ENCODE peak calls at places on chromosomes 3 and 15, in nine cellular contexts. One of them, this sample, is unnamed.

GRCh38 chr3:118544458-118544857 is 490.2 kb downstream of the IGSF11 start:
- DNase-seq in GM23338: peak; percentile 9
- DNase-seq in PC-3: peak; percentile 48
- DNase-seq in Karpas-422: no peak
- DNase-seq in hepatocyte: peak; percentile 15
- DNase-seq in PC-9: peak; percentile 47
- DNase-seq in GM23248: no peak
- DNase-seq in OCI-LY7: no peak
- DNase-seq in HCT116: peak; percentile 38
- DNase-seq in this sample: no peak

GRCh38 chr3:86774082-86774691 is 216.8 kb downstream of the VGLL3 start:
- DNase-seq in GM23338: peak; percentile 52
- DNase-seq in PC-3: peak; percentile 74
- DNase-seq in Karpas-422: peak; percentile 65
- DNase-seq in hepatocyte: peak; percentile 52
- DNase-seq in PC-9: no peak
- DNase-seq in GM23248: peak; percentile 70
- DNase-seq in OCI-LY7: peak; percentile 36
- DNase-seq in HCT116: no peak
- DNase-seq in this sample: no peak

GRCh38 chr3:45365060-45365459 is 23.3 kb upstream of the LARS2 start:
- DNase-seq in GM23338: no peak
- DNase-seq in PC-3: no peak
- DNase-seq in Karpas-422: no peak
- DNase-seq in hepatocyte: no peak
- DNase-seq in PC-9: no peak
- DNase-seq in GM23248: peak; percentile 55
- DNase-seq in OCI-LY7: no peak
- DNase-seq in HCT116: no peak
- DNase-seq in this sample: no peak

GRCh38 chr3:122890077-122890484 is 95.2 kb downstream of the SLC49A4 start:
- DNase-seq in GM23338: peak; percentile 90
- DNase-seq in PC-3: peak; percentile 39
- DNase-seq in Karpas-422: peak; percentile 47
- DNase-seq in hepatocyte: peak; percentile 62
- DNase-seq in PC-9: peak; percentile 66
- DNase-seq in GM23248: peak; percentile 71
- DNase-seq in OCI-LY7: peak; percentile 13
- DNase-seq in HCT116: no peak
- DNase-seq in this sample: no peak

GRCh38 chr3:37308247-37308646 is 133.9 kb upstream of the LRRFIP2 start:
- DNase-seq in GM23338: peak; percentile 53
- DNase-seq in PC-3: peak; percentile 66
- DNase-seq in Karpas-422: peak; percentile 72
- DNase-seq in hepatocyte: peak; percentile 26
- DNase-seq in PC-9: no peak
- DNase-seq in GM23248: peak; percentile 47
- DNase-seq in OCI-LY7: peak; percentile 25
- DNase-seq in HCT116: peak; percentile 7
- DNase-seq in this sample: peak; percentile 32

GRCh38 chr3:190323241-190323617 is 983 bp upstream of the CLDN1 start:
- DNase-seq in GM23338: peak; percentile 15
- DNase-seq in PC-3: no peak
- DNase-seq in Karpas-422: no peak
- DNase-seq in hepatocyte: no peak
- DNase-seq in PC-9: peak; percentile 19
- DNase-seq in GM23248: no peak
- DNase-seq in OCI-LY7: no peak
- DNase-seq in HCT116: no peak
- DNase-seq in this sample: no peak

GRCh38 chr3:168036654-168037419 is 58.9 kb downstream of the GOLIM4 start:
- DNase-seq in GM23338: no peak
- DNase-seq in PC-3: no peak
- DNase-seq in Karpas-422: no peak
- DNase-seq in hepatocyte: no peak
- DNase-seq in PC-9: no peak
- DNase-seq in GM23248: no peak
- DNase-seq in OCI-LY7: no peak
- DNase-seq in HCT116: no peak
- DNase-seq in this sample: no peak

GRCh38 chr3:20478407-20478806 is 292.4 kb upstream of the SGO1 start:
- DNase-seq in GM23338: no peak
- DNase-seq in PC-3: no peak
- DNase-seq in Karpas-422: no peak
- DNase-seq in hepatocyte: no peak
- DNase-seq in PC-9: no peak
- DNase-seq in GM23248: no peak
- DNase-seq in OCI-LY7: no peak
- DNase-seq in HCT116: no peak
- DNase-seq in this sample: no peak

GRCh38 chr15:68317281-68318007 is 39.9 kb downstream of the FEM1B start:
- DNase-seq in GM23338: no peak
- DNase-seq in PC-3: no peak
- DNase-seq in Karpas-422: no peak
- DNase-seq in hepatocyte: no peak
- DNase-seq in PC-9: no peak
- DNase-seq in GM23248: no peak
- DNase-seq in OCI-LY7: no peak
- DNase-seq in HCT116: no peak
- DNase-seq in this sample: no peak

GRCh38 chr3:13420051-13420816 is at the start of gene NUP210:
- DNase-seq in GM23338: peak; percentile 86
- DNase-seq in PC-3: peak; percentile 63
- DNase-seq in Karpas-422: peak; percentile 93
- DNase-seq in hepatocyte: peak; percentile 78
- DNase-seq in PC-9: peak; percentile 61
- DNase-seq in GM23248: no peak
- DNase-seq in OCI-LY7: peak; percentile 88
- DNase-seq in HCT116: no peak
- DNase-seq in this sample: peak; percentile 95

DNA sequence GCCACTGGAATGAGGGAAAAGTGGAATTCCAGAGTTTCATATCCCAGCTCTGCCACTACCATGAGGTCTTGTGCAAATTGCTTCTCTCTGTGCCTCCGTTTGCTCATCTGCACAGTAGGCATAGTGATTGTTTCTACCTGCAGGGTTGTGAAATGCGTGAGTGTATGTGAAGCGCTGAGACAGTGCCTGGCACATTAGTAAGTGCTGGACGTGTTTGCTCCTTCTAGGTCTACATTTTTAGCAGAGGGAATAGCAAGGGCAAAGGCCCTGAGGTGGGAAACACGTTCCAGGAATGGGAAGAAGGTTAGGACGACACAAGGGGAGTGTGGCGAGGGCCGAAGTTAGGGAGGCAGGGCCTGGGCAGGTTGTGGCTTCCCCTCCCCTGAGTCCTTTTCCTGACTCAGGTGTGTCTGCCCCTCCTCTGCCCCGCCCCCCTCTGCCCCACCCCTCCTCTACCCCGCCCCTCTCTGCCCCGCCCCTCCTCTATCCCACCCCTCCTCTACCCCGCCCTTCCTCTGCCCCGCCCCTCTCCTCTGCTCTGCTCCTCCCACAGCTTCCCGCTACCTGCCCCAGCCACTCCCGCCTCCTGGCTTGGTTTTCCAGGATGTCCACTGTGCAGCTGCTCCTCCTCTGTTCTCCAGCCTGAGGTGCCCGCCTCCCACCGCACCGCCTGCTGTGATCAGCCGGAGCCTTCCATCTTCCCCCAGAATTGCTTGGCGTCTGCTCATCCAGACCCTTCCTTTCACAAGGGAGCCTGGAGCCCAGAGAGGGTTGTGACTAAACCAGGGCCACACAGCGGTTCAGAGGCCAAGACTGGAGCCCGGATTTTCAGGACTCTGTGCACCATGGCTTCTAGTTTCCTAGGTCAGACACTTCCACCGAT is 31.1 kb upstream of the SMAD6 start:
- DNase-seq in GM23338: peak; percentile 92
- DNase-seq in PC-3: peak; percentile 81
- DNase-seq in Karpas-422: peak; percentile 46
- DNase-seq in hepatocyte: peak; percentile 79
- DNase-seq in PC-9: peak; percentile 80
- DNase-seq in GM23248: no peak
- DNase-seq in OCI-LY7: peak; percentile 15
- DNase-seq in HCT116: peak; percentile 76
- DNase-seq in this sample: peak; percentile 50
- H3K9me2 ChIP-seq in GM23338: no peaks in the 10 kb centered on the region
- H3K9me2 ChIP-seq in PC-3: no peaks in the 10 kb centered on the region
- H3K9me2 ChIP-seq in Karpas-422: no peaks in the 10 kb centered on the region
- H3K9me2 ChIP-seq in hepatocyte: no peaks in the 10 kb centered on the region
- H3K9me2 ChIP-seq in PC-9: no peaks in the 10 kb centered on the region
- H3K9me2 ChIP-seq in GM23248: no peaks in the 10 kb centered on the region
- H3K9me2 ChIP-seq in OCI-LY7: no peaks in the 10 kb centered on the region
- H3K9me2 ChIP-seq in HCT116: no peaks in the 10 kb centered on the region
- H3K9me2 ChIP-seq in this sample: no peaks in the 10 kb centered on the region

DNA sequence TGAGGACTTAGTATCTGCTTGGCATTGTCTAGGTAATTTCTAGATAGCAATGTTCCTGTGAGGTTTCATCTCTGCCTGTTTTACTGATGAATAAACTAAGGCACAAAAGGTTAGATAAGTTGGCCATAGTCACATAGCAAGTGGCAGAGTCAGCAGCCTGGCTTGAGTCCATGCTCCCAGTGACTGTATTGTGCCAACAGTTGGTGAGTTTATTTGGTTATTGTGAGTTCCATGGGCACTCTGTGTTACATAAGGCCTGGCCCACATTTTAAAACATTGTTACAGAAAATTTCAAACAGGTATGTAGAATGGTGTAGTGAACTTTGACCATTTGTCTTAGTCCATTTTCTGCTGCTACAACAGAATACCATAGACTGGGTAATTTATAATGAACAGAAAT is 15.2 kb downstream of the MCM2 start:
- DNase-seq in GM23338: no peak
- DNase-seq in PC-3: peak; percentile 40
- DNase-seq in Karpas-422: no peak
- DNase-seq in hepatocyte: no peak
- DNase-seq in PC-9: no peak
- DNase-seq in GM23248: peak; percentile 58
- DNase-seq in OCI-LY7: no peak
- DNase-seq in HCT116: no peak
- DNase-seq in this sample: no peak
- H3K9me2 ChIP-seq in GM23338: no peaks in the 10 kb centered on the region
- H3K9me2 ChIP-seq in PC-3: no peaks in the 10 kb centered on the region
- H3K9me2 ChIP-seq in Karpas-422: no peaks in the 10 kb centered on the region
- H3K9me2 ChIP-seq in hepatocyte: no peaks in the 10 kb centered on the region
- H3K9me2 ChIP-seq in PC-9: no peaks in the 10 kb centered on the region
- H3K9me2 ChIP-seq in GM23248: no peaks in the 10 kb centered on the region
- H3K9me2 ChIP-seq in OCI-LY7: no peaks in the 10 kb centered on the region
- H3K9me2 ChIP-seq in HCT116: no peaks in the 10 kb centered on the region
- H3K9me2 ChIP-seq in this sample: no peaks in the 10 kb centered on the region

GRCh38 chr15:98375513-98376360 is 272.6 kb upstream of the IGF1R start:
- DNase-seq in GM23338: no peak
- DNase-seq in PC-3: no peak
- DNase-seq in Karpas-422: no peak
- DNase-seq in hepatocyte: no peak
- DNase-seq in PC-9: no peak
- DNase-seq in GM23248: no peak
- DNase-seq in OCI-LY7: no peak
- DNase-seq in HCT116: no peak
- DNase-seq in this sample: no peak
- H3K9me2 ChIP-seq in GM23338: no peaks in the 10 kb centered on the region
- H3K9me2 ChIP-seq in PC-3: no peaks in the 10 kb centered on the region
- H3K9me2 ChIP-seq in Karpas-422: no peaks in the 10 kb centered on the region
- H3K9me2 ChIP-seq in hepatocyte: no peaks in the 10 kb centered on the region
- H3K9me2 ChIP-seq in PC-9: no peaks in the 10 kb centered on the region
- H3K9me2 ChIP-seq in GM23248: no peaks in the 10 kb centered on the region
- H3K9me2 ChIP-seq in OCI-LY7: no peaks in the 10 kb centered on the region
- H3K9me2 ChIP-seq in HCT116: no peaks in the 10 kb centered on the region
- H3K9me2 ChIP-seq in this sample: no peaks in the 10 kb centered on the region

DNA sequence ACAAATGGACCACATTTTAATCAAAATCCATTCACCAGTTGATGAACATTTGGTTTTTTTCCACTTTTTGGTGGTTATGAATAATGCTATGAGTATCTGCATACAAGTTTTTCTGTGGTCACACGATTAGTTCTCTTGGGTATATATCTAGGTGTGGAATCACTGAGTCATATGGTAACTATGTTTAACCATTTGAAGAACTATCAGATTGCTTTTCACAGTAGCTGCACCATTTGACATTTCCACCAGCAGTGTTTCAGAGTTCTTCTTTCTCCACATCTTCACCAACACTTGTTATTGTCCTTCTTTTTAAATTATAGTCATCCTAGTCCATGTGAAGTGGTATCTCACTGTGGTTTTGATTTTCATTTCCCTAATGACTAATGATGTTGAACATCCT is 33.3 kb upstream of the ATG7 start:
- DNase-seq in GM23338: no peak
- DNase-seq in PC-3: peak; percentile 96
- DNase-seq in Karpas-422: no peak
- DNase-seq in hepatocyte: no peak
- DNase-seq in PC-9: no peak
- DNase-seq in GM23248: peak; percentile 93
- DNase-seq in OCI-LY7: no peak
- DNase-seq in HCT116: peak; percentile 48
- DNase-seq in this sample: no peak
- H3K9me2 ChIP-seq in GM23338: no peaks in the 10 kb centered on the region
- H3K9me2 ChIP-seq in PC-3: no peaks in the 10 kb centered on the region
- H3K9me2 ChIP-seq in Karpas-422: no peaks in the 10 kb centered on the region
- H3K9me2 ChIP-seq in hepatocyte: no peaks in the 10 kb centered on the region
- H3K9me2 ChIP-seq in PC-9: no peaks in the 10 kb centered on the region
- H3K9me2 ChIP-seq in GM23248: no peaks in the 10 kb centered on the region
- H3K9me2 ChIP-seq in OCI-LY7: no peaks in the 10 kb centered on the region
- H3K9me2 ChIP-seq in HCT116: no peaks in the 10 kb centered on the region
- H3K9me2 ChIP-seq in this sample: no peaks in the 10 kb centered on the region

GRCh38 chr3:35707904-35708303 is 68.6 kb downstream of the ARPP21 start:
- DNase-seq in GM23338: no peak
- DNase-seq in PC-3: peak; percentile 11
- DNase-seq in Karpas-422: no peak
- DNase-seq in hepatocyte: no peak
- DNase-seq in PC-9: no peak
- DNase-seq in GM23248: no peak
- DNase-seq in OCI-LY7: no peak
- DNase-seq in HCT116: no peak
- DNase-seq in this sample: no peak

GRCh38 chr3:35708394-35708793 is 69.1 kb downstream of the ARPP21 start:
- DNase-seq in GM23338: no peak
- DNase-seq in PC-3: no peak
- DNase-seq in Karpas-422: no peak
- DNase-seq in hepatocyte: no peak
- DNase-seq in PC-9: no peak
- DNase-seq in GM23248: no peak
- DNase-seq in OCI-LY7: peak; percentile 18
- DNase-seq in HCT116: no peak
- DNase-seq in this sample: no peak

GRCh38 chr3:35709691-35710090 is 70.4 kb downstream of the ARPP21 start:
- DNase-seq in GM23338: peak; percentile 11
- DNase-seq in PC-3: no peak
- DNase-seq in Karpas-422: no peak
- DNase-seq in hepatocyte: no peak
- DNase-seq in PC-9: no peak
- DNase-seq in GM23248: no peak
- DNase-seq in OCI-LY7: no peak
- DNase-seq in HCT116: no peak
- DNase-seq in this sample: no peak

GRCh38 chr3:35710554-35710953 is 71.2 kb downstream of the ARPP21 start:
- DNase-seq in GM23338: no peak
- DNase-seq in PC-3: no peak
- DNase-seq in Karpas-422: no peak
- DNase-seq in hepatocyte: no peak
- DNase-seq in PC-9: no peak
- DNase-seq in GM23248: no peak
- DNase-seq in OCI-LY7: no peak
- DNase-seq in HCT116: no peak
- DNase-seq in this sample: no peak
- H3K9me2 ChIP-seq in GM23338: no peaks in the 10 kb centered on the region
- H3K9me2 ChIP-seq in PC-3: no peaks in the 10 kb centered on the region
- H3K9me2 ChIP-seq in Karpas-422: no peaks in the 10 kb centered on the region
- H3K9me2 ChIP-seq in hepatocyte: no peaks in the 10 kb centered on the region
- H3K9me2 ChIP-seq in PC-9: no peaks in the 10 kb centered on the region
- H3K9me2 ChIP-seq in GM23248: no peaks in the 10 kb centered on the region
- H3K9me2 ChIP-seq in OCI-LY7: no peaks in the 10 kb centered on the region
- H3K9me2 ChIP-seq in HCT116: no peaks in the 10 kb centered on the region
- H3K9me2 ChIP-seq in this sample: no peaks in the 10 kb centered on the region

This sample was measured in SK-N-SH.